ENCODE peak calls at places on chromosomes 7 and 10, in seven cellular contexts. P is activated T-cell treated with anti-CD3 and anti-CD28 coated beads for 1 hour; O is coronary artery; C is NAMALWA; L is T-helper 2 cell; E is stimulated activated CD4-positive, alpha-beta T cell treated with anti-CD3 and anti-CD28 coated beads, Interleukin-12 subunit alpha, Interleukin-12 subunit beta, amount 100 ng/mL, for 4 hours; J is Ammon's horn. K is an unnamed sample.

GRCh38 chr7:100735730-100736129 is 2.3 kb downstream of the ZAN start:
- DNase-seq in C (no peak), L (no peak), J (no peak), P (no peak), O (no peak), E (no peak), K (no peak)

GRCh38 chr10:70668454-70668970 is 3.8 kb upstream of the ADAMTS14 start:
- DNase-seq in E (no peak), C (no peak), J (no peak), O (no peak), P (no peak), L (no peak), K (no peak)

GRCh38 chr10:58400609-58401008 is 15.4 kb downstream of the TFAM start:
- DNase-seq in P (no peak), J (no peak), E (no peak), C (no peak), O (no peak), L (no peak), K (no peak)

GRCh38 chr10:28661035-28661434 is 16.3 kb upstream of the BAMBI start:
- DNase-seq in L (no peak), E (no peak), P (no peak), O (no peak), C (no peak), J (no peak), K (no peak)

GRCh38 chr7:106012935-106013439 is 49.9 kb downstream of the CDHR3 start:
- DNase-seq in J (no peak), L (no peak), E (no peak), O (no peak), C (no peak), P (no peak), K (peak; percentile 83)

GRCh38 chr10:25180801-25181200 is 6.0 kb downstream of the GPR158 start:
- DNase-seq in O (no peak), E (no peak), C (no peak), P (no peak), J (peak; percentile 18), L (no peak), K (no peak)

GRCh38 chr10:94224656-94225055 is 138.1 kb downstream of the NOC3L start:
- DNase-seq in O (no peak), E (no peak), L (no peak), P (no peak), J (no peak), C (no peak), K (no peak)

GRCh38 chr10:75978213-75978612 is 546.8 kb downstream of the LRMDA start:
- DNase-seq in J (no peak), O (no peak), C (no peak), L (no peak), E (no peak), P (no peak), K (no peak)

GRCh38 chr10:35416628-35417625 is 80.6 kb downstream of the CCNY start:
- DNase-seq in J (no peak), E (no peak), C (peak; percentile 42), L (no peak), P (no peak), O (no peak), K (no peak)

GRCh38 chr7:33916357-33917081 is 11.2 kb downstream of the BMPER start:
- DNase-seq in L (no peak), C (no peak), E (no peak), P (no peak), J (no peak), O (no peak), K (peak; percentile 46)

GRCh38 chr10:130470973-130471372 is 334.8 kb downstream of the GLRX3 start:
- DNase-seq in P (no peak), J (no peak), C (no peak), O (peak; percentile 9), L (no peak), E (no peak), K (no peak)

GRCh38 chr7:30886608-30887011 is 25.0 kb upstream of the AQP1 start:
- DNase-seq in C (no peak), P (no peak), L (no peak), E (no peak), J (no peak), O (no peak), K (no peak)

GRCh38 chr7:99822731-99823718 is 4.8 kb upstream of the CYP3A43 start:
- DNase-seq in O (no peak), J (no peak), C (no peak), P (no peak), E (no peak), L (no peak), K (no peak)

GRCh38 chr7:192035-192649 is at the start of gene FAM20C:
- DNase-seq in J (peak; percentile 91), C (no peak), O (peak; percentile 90), E (peak; percentile 42), P (peak; percentile 11), L (peak; percentile 24), K (peak; percentile 48)

K was measured in cerebellar cortex.